ENCODE peak calls at places on chromosomes 1 and 21, in five cellular contexts. N, F, U, O and S are unnamed samples.

GRCh38 chr1:59977075-59977410 is 50.5 kb upstream of the CYP2J2 start:
- DNase-seq in U (no peak), F (no peak), N (no peak), O (no peak), S (no peak)

GRCh38 chr1:7042322-7043231 is 257.3 kb downstream of the CAMTA1 start:
- DNase-seq in O (peak), U (peak), N (no peak), F (no peak), S (peak)

GRCh38 chr1:54096491-54097235 is 43.3 kb downstream of the TCEANC2 start:
- DNase-seq in N (no peak), U (no peak), O (no peak), F (no peak), S (no peak)

GRCh38 chr1:185376840-185377635 is 60.0 kb upstream of the IVNS1ABP start:
- DNase-seq in O (no peak), F (no peak), N (no peak), U (no peak), S (no peak)

GRCh38 chr1:179026813-179027664 is 1.3 kb downstream of the FAM20B start:
- DNase-seq in N (no peak), U (no peak), O (peak), F (no peak), S (no peak)

GRCh38 chr1:233448290-233448689 is 120.8 kb downstream of the MAP3K21 start:
- DNase-seq in O (no peak), U (peak), F (no peak), N (no peak), S (no peak)

GRCh38 chr1:15492572-15492971 is 16.7 kb downstream of the CELA2B start:
- DNase-seq in O (no peak), F (no peak), U (no peak), N (no peak), S (no peak)

GRCh38 chr1:84298336-84298687 is 3.2 kb upstream of the SAMD13 start:
- DNase-seq in O (peak), U (peak), N (peak), F (peak), S (peak)

GRCh38 chr1:175317309-175317708 is 124.7 kb upstream of the KIAA0040 start:
- DNase-seq in O (no peak), U (no peak), F (peak), N (peak), S (peak)

GRCh38 chr1:156644640-156645039 is 2.7 kb downstream of the BCAN start:
- DNase-seq in N (no peak), F (no peak), U (no peak), O (no peak), S (no peak)

GRCh38 chr1:228345201-228345930 is 61.3 kb downstream of the TRIM11 start:
- DNase-seq in U (no peak), F (no peak), N (no peak), O (no peak), S (no peak)

GRCh38 chr1:41580520-41581172 is 96.2 kb upstream of the EDN2 start:
- DNase-seq in F (no peak), U (no peak), N (no peak), O (no peak), S (no peak)

GRCh38 chr1:63713627-63714481 is 60.0 kb upstream of the ROR1 start:
- DNase-seq in N (no peak), F (no peak), O (peak), U (no peak), S (no peak)

GRCh38 chr21:44425895-44426662 is 29.2 kb upstream of the LRRC3 start:
- DNase-seq in U (no peak), O (no peak), F (no peak), N (no peak), S (no peak)

GRCh38 chr1:1208713-1209433 is 2.5 kb upstream of the TNFRSF18 start:
- DNase-seq in F (no peak), U (no peak), O (no peak), N (no peak), S (peak)